ENCODE peak calls at places on chromosomes 2 and 18, in five cellular contexts. G, E, U, J and L are unnamed samples.

GRCh38 chr2:180980943-180981898 is 816 bp downstream of the UBE2E3 start:
- DNase-seq in G (peak), E (peak), U (peak), J (peak), L (peak)

GRCh38 chr2:939936-940620 is 10.6 kb upstream of the SNTG2 start:
- DNase-seq in G (peak), E (no peak), U (peak), J (no peak), L (no peak)

GRCh38 chr2:217827430-217828201 is 175.2 kb downstream of the TNS1 start:
- DNase-seq in G (no peak), E (no peak), U (no peak), J (no peak), L (no peak)

GRCh38 chr2:46144133-46144800 is 152.9 kb upstream of the EPAS1 start:
- DNase-seq in G (no peak), E (no peak), U (no peak), J (no peak), L (no peak)

GRCh38 chr2:41782306-41783158 is 265.3 kb upstream of the PKDCC start:
- DNase-seq in G (peak), E (peak), U (peak), J (peak), L (peak)

GRCh38 chr2:20666114-20666363 is 905 bp upstream of the GDF7 start:
- DNase-seq in G (no peak), E (no peak), U (no peak), J (no peak), L (no peak)

GRCh38 chr2:100422320-100422719 is 4.9 kb upstream of the CHST10 start:
- DNase-seq in G (peak), E (peak), U (peak), J (peak), L (peak)

GRCh38 chr2:26355038-26355995 is 8.7 kb upstream of the ADGRF3 start:
- DNase-seq in G (peak), E (no peak), U (peak), J (peak), L (peak)

GRCh38 chr2:155266109-155266508 is 567.6 kb downstream of the KCNJ3 start:
- DNase-seq in G (no peak), E (no peak), U (no peak), J (no peak), L (no peak)

GRCh38 chr2:232520489-232520888 is 301 bp downstream of the PRSS56 start:
- DNase-seq in G (no peak), E (no peak), U (no peak), J (no peak), L (no peak)

GRCh38 chr2:231996797-231997555 is 35.5 kb downstream of the DIS3L2 start:
- DNase-seq in G (no peak), E (no peak), U (no peak), J (no peak), L (no peak)

GRCh38 chr2:18754286-18754685 is 164.9 kb upstream of the NT5C1B start:
- DNase-seq in G (no peak), E (no peak), U (no peak), J (no peak), L (no peak)

GRCh38 chr2:97760480-97761049 is 47.2 kb downstream of the ZAP70 start:
- DNase-seq in G (no peak), E (no peak), U (no peak), J (no peak), L (no peak)

GRCh38 chr18:13112982-13113381 is 105.6 kb upstream of the LDLRAD4 start:
- DNase-seq in G (peak), E (no peak), U (peak), J (peak), L (peak)

GRCh38 chr2:218648473-218649100 is 10.8 kb downstream of the ZNF142 start:
- DNase-seq in G (peak), E (peak), U (peak), J (peak), L (peak)

GRCh38 chr2:173607601-173608311 is 253.1 kb downstream of the CDCA7 start:
- DNase-seq in G (no peak), E (no peak), U (no peak), J (peak), L (no peak)

GRCh38 chr18:74529378-74529777 is 4.9 kb upstream of the CNDP1 start:
- DNase-seq in G (no peak), E (no peak), U (no peak), J (no peak), L (no peak)

GRCh38 chr2:149236413-149236812 is 94.0 kb upstream of the LYPD6 start:
- DNase-seq in G (no peak), E (no peak), U (no peak), J (no peak), L (no peak)

GRCh38 chr2:52074139-52074719 is 1042.3 kb upstream of the NRXN1 start:
- DNase-seq in G (no peak), E (no peak), U (no peak), J (no peak), L (no peak)

GRCh38 chr2:226423498-226423960 is 376.1 kb downstream of the IRS1 start:
- DNase-seq in G (peak), E (no peak), U (no peak), J (peak), L (peak)

GRCh38 chr2:110840508-110840907 is 108.1 kb downstream of the ACOXL start:
- DNase-seq in G (no peak), E (no peak), U (no peak), J (no peak), L (peak)

GRCh38 chr2:189308056-189308790 is 128.7 kb upstream of the COL5A2 start:
- DNase-seq in G (no peak), E (no peak), U (no peak), J (no peak), L (no peak)

GRCh38 chr18:53567935-53568574 is 656.4 kb downstream of the MBD2 start:
- DNase-seq in G (peak), E (peak), U (peak), J (peak), L (peak)

GRCh38 chr2:6970976-6971480 is 53.8 kb downstream of the RNF144A start:
- DNase-seq in G (no peak), E (no peak), U (no peak), J (no peak), L (no peak)

GRCh38 chr2:49770919-49771318 is 616.6 kb upstream of the FSHR start:
- DNase-seq in G (peak), E (peak), U (peak), J (no peak), L (peak)

GRCh38 chr2:95323347-95324155 is 26.4 kb downstream of the KCNIP3 start:
- DNase-seq in G (no peak), E (peak), U (no peak), J (no peak), L (no peak)

GRCh38 chr18:35159782-35160181 is 81.1 kb upstream of the ZNF397 start:
- DNase-seq in G (no peak), E (no peak), U (no peak), J (peak), L (no peak)

GRCh38 chr2:241270531-241270930 is 44.9 kb downstream of the HDLBP start:
- DNase-seq in G (no peak), E (no peak), U (no peak), J (no peak), L (no peak)

GRCh38 chr2:44543773-44544725 is 182.3 kb downstream of the CAMKMT start:
- DNase-seq in G (peak), E (no peak), U (no peak), J (no peak), L (no peak)

GRCh38 chr2:42171396-42171971 is 2.3 kb downstream of the EML4 start:
- DNase-seq in G (peak), E (no peak), U (no peak), J (peak), L (no peak)

GRCh38 chr2:70995227-70995729 is 605 bp upstream of the TEX261 start:
- DNase-seq in G (peak), E (peak), U (peak), J (peak), L (peak)

GRCh38 chr2:189658808-189659207 is 2.5 kb upstream of the ASNSD1 start:
- DNase-seq in G (no peak), E (no peak), U (no peak), J (peak), L (peak)

GRCh38 chr18:70284976-70285610 is 3.8 kb upstream of the SOCS6 start:
- DNase-seq in G (no peak), E (no peak), U (no peak), J (peak), L (no peak)

GRCh38 chr2:112958428-112959108 is 19.2 kb upstream of the IL36G start:
- DNase-seq in G (peak), E (peak), U (peak), J (peak), L (peak)

GRCh38 chr2:128472789-128473174 is 154.1 kb upstream of the HS6ST1 start:
- DNase-seq in G (no peak), E (no peak), U (peak), J (peak), L (no peak)

GRCh38 chr18:7987284-7987976 is 420.3 kb downstream of the PTPRM start:
- DNase-seq in G (peak), E (no peak), U (peak), J (no peak), L (peak)

GRCh38 chr2:208001924-208002323 is 23.4 kb downstream of the PLEKHM3 start:
- DNase-seq in G (no peak), E (no peak), U (no peak), J (no peak), L (no peak)

GRCh38 chr18:21897811-21898210 is 157.2 kb downstream of the MIB1 start:
- DNase-seq in G (peak), E (peak), U (peak), J (peak), L (peak)